ENCODE peak calls at places on chromosomes 3 and 15, in four cellular contexts. One of them, this sample, is unnamed.

GRCh38 chr15:40295870-40296560 is 11.7 kb downstream of the PLCB2 start:
- DNase-seq in thoracic aorta: no peak
- DNase-seq in brain microvascular endothelial cell: no peak
- DNase-seq in lower leg skin: no peak
- DNase-seq in this sample: no peak

GRCh38 chr3:58564456-58565160 is 12.6 kb downstream of the FAM107A start:
- DNase-seq in thoracic aorta: no peak
- DNase-seq in lower leg skin: peak; percentile 74
- DNase-seq in brain microvascular endothelial cell: peak; percentile 80
- DNase-seq in this sample: peak; percentile 52

GRCh38 chr15:53843166-53843565 is 83.7 kb upstream of the WDR72 start:
- DNase-seq in lower leg skin: no peak
- DNase-seq in brain microvascular endothelial cell: no peak
- DNase-seq in thoracic aorta: no peak
- DNase-seq in this sample: no peak

GRCh38 chr3:195081242-195081963 is 189.6 kb downstream of the XXYLT1 start:
- DNase-seq in brain microvascular endothelial cell: peak; percentile 55
- DNase-seq in lower leg skin: no peak
- DNase-seq in thoracic aorta: no peak
- DNase-seq in this sample: no peak

GRCh38 chr3:8996681-8997121 is 33.4 kb upstream of the RAD18 start:
- DNase-seq in lower leg skin: peak; percentile 82
- DNase-seq in thoracic aorta: no peak
- DNase-seq in brain microvascular endothelial cell: peak; percentile 28
- DNase-seq in this sample: no peak

GRCh38 chr15:64749167-64749566 is 26.2 kb downstream of the RBPMS2 start:
- DNase-seq in lower leg skin: no peak
- DNase-seq in brain microvascular endothelial cell: peak; percentile 10
- DNase-seq in thoracic aorta: no peak
- DNase-seq in this sample: peak; percentile 48

GRCh38 chr3:20406621-20407020 is 220.6 kb upstream of the SGO1 start:
- DNase-seq in lower leg skin: no peak
- DNase-seq in brain microvascular endothelial cell: peak; percentile 29
- DNase-seq in thoracic aorta: no peak
- DNase-seq in this sample: no peak

GRCh38 chr15:55319537-55320325 is 709 bp downstream of the PIGB start:
- DNase-seq in brain microvascular endothelial cell: no peak
- DNase-seq in lower leg skin: no peak
- DNase-seq in thoracic aorta: no peak
- DNase-seq in this sample: peak; percentile 24

GRCh38 chr3:57184516-57184915 is 15.3 kb downstream of the HESX1 start:
- DNase-seq in thoracic aorta: no peak
- DNase-seq in brain microvascular endothelial cell: no peak
- DNase-seq in lower leg skin: no peak
- DNase-seq in this sample: no peak

GRCh38 chr3:47016086-47016933 is 36.8 kb downstream of the NBEAL2 start:
- DNase-seq in lower leg skin: no peak
- DNase-seq in brain microvascular endothelial cell: no peak
- DNase-seq in thoracic aorta: no peak
- DNase-seq in this sample: no peak

GRCh38 chr3:52779411-52780297 is 2.3 kb downstream of the ITIH1 start:
- DNase-seq in lower leg skin: peak; percentile 62
- DNase-seq in brain microvascular endothelial cell: no peak
- DNase-seq in thoracic aorta: peak; percentile 1
- DNase-seq in this sample: no peak

GRCh38 chr15:68704496-68705021 is 116.1 kb downstream of the ANP32A start:
- DNase-seq in lower leg skin: no peak
- DNase-seq in brain microvascular endothelial cell: no peak
- DNase-seq in thoracic aorta: no peak
- DNase-seq in this sample: no peak

GRCh38 chr3:1068985-1069384 is 23.8 kb upstream of the CNTN6 start:
- DNase-seq in lower leg skin: no peak
- DNase-seq in thoracic aorta: no peak
- DNase-seq in brain microvascular endothelial cell: no peak
- DNase-seq in this sample: no peak

GRCh38 chr3:66492672-66493071 is 8.2 kb downstream of the LRIG1 start:
- DNase-seq in thoracic aorta: no peak
- DNase-seq in brain microvascular endothelial cell: no peak
- DNase-seq in lower leg skin: no peak
- DNase-seq in this sample: no peak

GRCh38 chr3:112092439-112093179 is 6.4 kb downstream of the C3orf52 start:
- DNase-seq in lower leg skin: no peak
- DNase-seq in thoracic aorta: no peak
- DNase-seq in brain microvascular endothelial cell: peak; percentile 33
- DNase-seq in this sample: no peak

GRCh38 chr3:55609230-55610100 is 122.4 kb upstream of the WNT5A start:
- DNase-seq in lower leg skin: no peak
- DNase-seq in thoracic aorta: no peak
- DNase-seq in brain microvascular endothelial cell: no peak
- DNase-seq in this sample: no peak

GRCh38 chr15:100914876-100915275 is 4.3 kb upstream of the LRRK1 start:
- DNase-seq in lower leg skin: peak; percentile 53
- DNase-seq in thoracic aorta: no peak
- DNase-seq in brain microvascular endothelial cell: no peak
- DNase-seq in this sample: no peak

GRCh38 chr3:38122712-38123290 is 14.1 kb downstream of the ACAA1 start:
- DNase-seq in brain microvascular endothelial cell: no peak
- DNase-seq in lower leg skin: peak; percentile 59
- DNase-seq in thoracic aorta: no peak
- DNase-seq in this sample: no peak

GRCh38 chr3:94616833-94617232 is 554.0 kb downstream of the NSUN3 start:
- DNase-seq in thoracic aorta: no peak
- DNase-seq in brain microvascular endothelial cell: no peak
- DNase-seq in lower leg skin: no peak
- DNase-seq in this sample: peak; percentile 37

GRCh38 chr3:54999159-54999558 is 71.3 kb upstream of the LRTM1 start:
- DNase-seq in lower leg skin: no peak
- DNase-seq in thoracic aorta: no peak
- DNase-seq in brain microvascular endothelial cell: peak; percentile 88
- DNase-seq in this sample: peak; percentile 45

GRCh38 chr15:64532515-64532914 is 72.1 kb downstream of the ZNF609 start:
- DNase-seq in thoracic aorta: no peak
- DNase-seq in lower leg skin: no peak
- DNase-seq in brain microvascular endothelial cell: no peak
- DNase-seq in this sample: no peak

GRCh38 chr15:24146251-24146650 is 459.1 kb upstream of the NDN start:
- DNase-seq in lower leg skin: no peak
- DNase-seq in brain microvascular endothelial cell: no peak
- DNase-seq in thoracic aorta: no peak
- DNase-seq in this sample: no peak

GRCh38 chr3:72855001-72855400 is 6.8 kb upstream of the SHQ1 start:
- DNase-seq in brain microvascular endothelial cell: no peak
- DNase-seq in thoracic aorta: no peak
- DNase-seq in lower leg skin: no peak
- DNase-seq in this sample: no peak

GRCh38 chr3:157101470-157101869 is 58.5 kb downstream of the CCNL1 start:
- DNase-seq in brain microvascular endothelial cell: no peak
- DNase-seq in thoracic aorta: no peak
- DNase-seq in lower leg skin: no peak
- DNase-seq in this sample: peak; percentile 40
- TF ChIP-seq CTCF in brain microvascular endothelial cell: no peak
- TF ChIP-seq CTCF in thoracic aorta: no peak
- TF ChIP-seq CTCF in lower leg skin: no peak
- TF ChIP-seq CTCF in this sample: no peak

DNA sequence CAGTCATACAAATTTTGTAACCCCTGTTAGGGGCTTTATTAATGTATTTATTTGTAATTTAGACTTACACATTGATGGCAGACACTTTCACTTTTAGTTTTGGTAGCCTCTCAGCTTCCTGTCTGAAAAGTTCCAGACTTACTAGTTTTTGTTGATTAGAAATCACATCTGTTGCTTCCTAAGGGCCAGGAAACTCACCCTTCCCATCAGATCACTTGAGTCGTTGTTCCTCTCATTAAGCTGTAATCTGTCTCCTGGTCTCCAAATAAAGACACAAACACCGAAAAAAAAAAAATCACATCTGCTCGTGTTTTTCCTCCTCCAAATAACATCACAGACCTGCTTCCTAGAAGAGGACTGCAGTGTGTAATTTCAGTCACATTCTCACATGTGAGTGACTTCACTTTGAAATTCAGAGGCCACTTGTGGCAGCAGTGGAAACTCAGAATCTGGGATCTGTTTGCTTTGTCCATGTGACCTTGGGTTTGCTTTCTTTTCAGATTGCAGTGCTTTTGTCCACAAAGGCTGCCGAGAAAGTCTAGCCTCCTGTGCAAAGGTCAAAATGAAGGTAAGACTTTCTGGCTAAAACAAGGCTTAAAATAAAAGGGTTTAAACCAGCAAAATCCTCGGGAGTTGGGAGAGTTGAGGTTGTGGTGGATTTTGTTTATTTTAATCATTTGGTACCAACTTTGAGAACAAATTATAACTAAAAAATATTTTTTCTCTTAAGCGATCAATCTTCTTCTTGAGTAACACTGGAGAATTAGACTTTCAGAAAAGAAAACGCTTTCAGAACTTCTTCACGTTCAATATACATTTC is 87.0 kb downstream of the KLHL25 start:
- DNase-seq in brain microvascular endothelial cell: peak; percentile 36
- DNase-seq in thoracic aorta: no peak
- DNase-seq in lower leg skin: no peak
- DNase-seq in this sample: no peak
- H3K4me3 ChIP-seq in brain microvascular endothelial cell: no peak overlapping the region
- H3K4me3 ChIP-seq in thoracic aorta: peak overlapping the region; percentile 52
- H3K4me3 ChIP-seq in lower leg skin: no peak overlapping the region
- H3K4me3 ChIP-seq in this sample: no peak overlapping the region

DNA sequence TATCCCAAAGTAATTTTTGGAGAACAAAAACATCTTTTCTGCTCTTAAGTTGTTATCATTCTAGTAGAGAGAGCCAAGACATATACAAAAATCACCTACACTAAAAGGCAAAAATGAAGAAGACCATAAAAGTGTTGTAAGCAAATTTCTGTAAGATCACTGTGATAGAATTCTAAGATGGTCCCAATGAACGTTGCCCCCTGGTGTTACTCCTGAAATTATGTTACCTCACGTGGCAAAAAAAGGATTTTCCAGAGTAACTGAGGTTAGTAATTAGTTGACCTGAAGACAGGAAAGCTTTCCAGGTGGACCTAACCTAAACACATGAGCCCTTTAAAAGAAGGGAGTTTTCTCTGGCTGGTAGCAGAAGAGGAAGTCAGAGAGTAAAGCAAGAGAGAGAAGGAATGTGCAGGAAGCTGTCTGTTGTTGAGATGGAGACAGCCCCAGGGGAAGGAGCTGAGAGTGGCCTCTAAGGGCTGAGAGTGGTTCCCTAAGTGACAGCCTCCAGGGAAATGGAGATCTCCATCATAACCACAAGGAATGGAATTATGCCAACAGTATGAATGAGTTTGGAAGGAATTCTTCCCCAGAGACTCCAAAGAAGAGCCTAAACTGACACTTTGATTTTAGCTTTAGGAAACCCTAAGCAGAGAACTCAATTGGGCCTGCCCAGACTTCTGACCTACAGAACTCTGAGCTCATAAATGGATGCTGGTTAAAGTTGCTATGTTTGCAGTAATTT is 205.9 kb downstream of the CD47 start:
- DNase-seq in lower leg skin: no peak
- DNase-seq in brain microvascular endothelial cell: no peak
- DNase-seq in thoracic aorta: no peak
- DNase-seq in this sample: peak; percentile 34
- TF ChIP-seq CTCF in lower leg skin: no peak
- TF ChIP-seq CTCF in brain microvascular endothelial cell: peak; percentile 45
- TF ChIP-seq CTCF in thoracic aorta: no peak
- TF ChIP-seq CTCF in this sample: no peak

DNA sequence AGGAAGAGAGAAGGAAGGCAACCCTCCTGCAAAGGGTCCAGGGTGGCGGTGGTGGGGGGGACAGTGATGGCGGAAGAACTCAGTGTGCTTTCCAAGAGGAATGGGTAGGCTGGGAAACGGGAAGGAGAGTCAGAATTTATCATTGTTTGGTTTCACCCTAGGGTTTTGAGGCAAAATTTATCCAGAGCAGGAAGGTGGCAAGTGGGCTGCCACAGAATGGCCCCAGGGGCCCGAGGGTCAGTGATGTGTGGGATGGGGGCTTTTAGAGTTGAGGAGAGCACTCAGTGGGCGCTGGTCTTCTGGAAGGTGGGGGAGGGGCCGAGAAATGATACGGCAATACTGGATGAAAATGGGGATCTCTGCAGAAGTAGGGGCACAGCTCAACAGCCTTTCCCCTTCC is 581 bp downstream of the FAM131A start:
- DNase-seq in lower leg skin: no peak
- DNase-seq in brain microvascular endothelial cell: no peak
- DNase-seq in thoracic aorta: no peak
- DNase-seq in this sample: no peak
- H3K4me3 ChIP-seq in lower leg skin: no peak overlapping the region
- H3K4me3 ChIP-seq in brain microvascular endothelial cell: peak overlapping the region; percentile 34
- H3K4me3 ChIP-seq in thoracic aorta: peak overlapping the region; percentile 93
- H3K4me3 ChIP-seq in this sample: no peak overlapping the region

GRCh38 chr15:73334086-73334485 is 34.7 kb downstream of the HCN4 start:
- DNase-seq in brain microvascular endothelial cell: no peak
- DNase-seq in thoracic aorta: no peak
- DNase-seq in lower leg skin: no peak
- DNase-seq in this sample: no peak
- TF ChIP-seq CTCF in brain microvascular endothelial cell: no peak
- TF ChIP-seq CTCF in thoracic aorta: no peak
- TF ChIP-seq CTCF in lower leg skin: no peak
- TF ChIP-seq CTCF in this sample: no peak

DNA sequence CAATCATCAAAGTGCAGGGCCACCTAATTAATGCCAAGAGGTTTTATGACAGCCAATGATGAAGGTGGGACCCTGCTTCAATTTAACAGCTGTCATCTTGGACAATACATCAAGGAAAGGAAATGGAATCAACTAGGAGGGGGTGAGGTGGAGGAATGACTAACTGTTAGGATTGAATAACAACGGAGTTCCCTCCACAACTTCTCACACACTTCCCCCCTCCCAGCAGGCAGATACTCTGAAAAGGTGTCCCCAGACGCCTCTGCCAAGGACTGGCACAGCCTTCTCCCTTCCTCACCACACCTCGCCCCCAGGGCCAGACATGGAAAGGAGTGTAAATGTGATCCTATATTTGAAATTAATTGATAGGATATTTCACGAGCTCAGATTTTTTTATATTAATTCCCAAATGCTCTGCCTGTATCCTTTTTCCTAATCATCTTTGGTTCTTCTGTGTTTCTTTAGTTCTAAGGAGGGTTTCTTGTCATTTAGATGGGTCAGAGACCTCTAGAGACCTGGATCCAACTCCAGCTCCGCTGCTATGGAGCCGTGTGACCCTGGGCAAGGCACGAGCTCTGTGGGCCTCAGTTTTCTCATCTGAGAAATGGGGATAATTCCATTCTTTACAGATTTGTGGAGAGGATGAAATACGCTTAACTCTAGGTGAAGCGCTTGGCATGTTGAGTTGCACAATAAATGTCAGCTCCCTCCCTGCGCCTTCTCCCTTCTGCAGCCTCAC is 1.1 kb downstream of the DCLK3 start:
- DNase-seq in thoracic aorta: no peak
- DNase-seq in lower leg skin: no peak
- DNase-seq in brain microvascular endothelial cell: no peak
- DNase-seq in this sample: no peak
- H3K4me3 ChIP-seq in thoracic aorta: no peak overlapping the region
- H3K4me3 ChIP-seq in lower leg skin: no peak overlapping the region
- H3K4me3 ChIP-seq in brain microvascular endothelial cell: no peak overlapping the region
- H3K4me3 ChIP-seq in this sample: no peak overlapping the region

DNA sequence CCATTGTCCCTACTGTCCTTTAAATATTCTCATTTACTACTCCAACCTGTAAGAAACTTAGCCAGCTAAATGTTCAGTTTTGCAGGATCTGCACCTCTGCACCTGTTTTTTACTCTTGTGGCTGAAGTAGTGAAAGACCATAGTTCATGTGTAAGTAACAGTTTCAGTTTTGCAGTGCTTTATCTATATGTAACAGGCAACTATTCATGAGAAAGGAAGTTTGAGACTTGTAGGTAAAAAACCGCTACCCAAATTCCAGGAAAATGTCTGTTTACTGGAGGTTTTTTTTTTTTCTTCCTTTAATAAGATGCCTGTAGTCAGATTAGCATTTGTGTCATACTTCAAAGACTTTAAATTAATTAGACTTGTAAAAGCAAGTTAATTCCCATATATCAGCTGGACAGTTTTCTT is 25.4 kb upstream of the MBNL1 start:
- DNase-seq in thoracic aorta: no peak
- DNase-seq in lower leg skin: no peak
- DNase-seq in brain microvascular endothelial cell: no peak
- DNase-seq in this sample: no peak
- TF ChIP-seq CTCF in thoracic aorta: no peak
- TF ChIP-seq CTCF in lower leg skin: no peak
- TF ChIP-seq CTCF in brain microvascular endothelial cell: no peak
- TF ChIP-seq CTCF in this sample: no peak